ENCODE peak calls at places on chromosomes 16 and 17, in nine cellular contexts. S is A549; Q is SK-N-SH; J is T1000; C is mammary epithelial cell; U is ACHN; V is stimulated activated CD4-positive, alpha-beta T cell treated with anti-CD3 and anti-CD28 coated beads, Interleukin-1b, Interleukin-23, amount 100 ng/mL, for 1 hour; A is GM13977; P is posterior cingulate gyrus. X is an unnamed sample.

GRCh38 chr16:16127469-16128116 is 95.7 kb downstream of the ABCC6 start:
- DNase-seq in P (peak), Q (peak), A (peak), S (peak), J (peak), U (peak), V (peak), C (peak), X (peak)

GRCh38 chr17:63973930-63974593 is 1.3 kb upstream of the SCN4A start:
- DNase-seq in C (peak), Q (no peak), U (peak), J (no peak), P (no peak), V (no peak), A (no peak), S (peak), X (no peak)

GRCh38 chr16:58768145-58768544 is 34.0 kb upstream of the GOT2 start:
- DNase-seq in P (no peak), J (no peak), U (no peak), C (no peak), A (no peak), V (no peak), Q (no peak), S (no peak), X (no peak)

GRCh38 chr17:39194089-39194984 is 3.1 kb downstream of the CACNB1 start:
- DNase-seq in V (no peak), U (no peak), J (no peak), A (no peak), P (peak), C (no peak), S (peak), Q (peak), X (no peak)

GRCh38 chr17:2368383-2368782 is 31.1 kb downstream of the SGSM2 start:
- DNase-seq in V (no peak), Q (peak), C (no peak), P (no peak), A (no peak), J (no peak), U (no peak), S (no peak), X (no peak)

GRCh38 chr17:58398574-58399266 is 18.6 kb downstream of the RNF43 start:
- DNase-seq in V (no peak), P (no peak), Q (no peak), A (no peak), C (no peak), U (no peak), S (no peak), J (no peak), X (no peak)

GRCh38 chr16:80594756-80595155 is 54.0 kb downstream of the DYNLRB2 start:
- DNase-seq in P (no peak), S (no peak), J (no peak), C (no peak), Q (no peak), A (no peak), U (no peak), V (no peak), X (no peak)

GRCh38 chr17:39191750-39192510 is 5.5 kb downstream of the CACNB1 start:
- DNase-seq in V (no peak), Q (no peak), S (no peak), A (no peak), C (no peak), J (no peak), P (no peak), U (no peak), X (no peak)

GRCh38 chr17:28575126-28575795 is 1.4 kb downstream of the ALDOC start:
- DNase-seq in V (no peak), C (no peak), S (no peak), A (no peak), Q (peak), P (peak), J (no peak), U (no peak), X (no peak)

GRCh38 chr16:8519179-8519578 is 71.1 kb downstream of the TMEM114 start:
- DNase-seq in A (no peak), C (no peak), U (no peak), P (no peak), V (no peak), S (no peak), J (no peak), Q (no peak), X (no peak)

GRCh38 chr17:48553190-48553547 is 8.3 kb upstream of the HOXB2 start:
- DNase-seq in C (no peak), J (no peak), A (no peak), Q (no peak), V (no peak), P (no peak), S (no peak), U (no peak), X (no peak)

GRCh38 chr16:49455991-49456745 is 82.6 kb downstream of the C16orf78 start:
- DNase-seq in A (no peak), C (no peak), U (no peak), S (no peak), P (no peak), Q (no peak), V (no peak), J (no peak), X (no peak)

GRCh38 chr16:55552621-55553020 is 13.9 kb upstream of the CAPNS2 start:
- DNase-seq in P (no peak), V (no peak), C (peak), J (peak), U (no peak), S (no peak), Q (no peak), A (no peak), X (no peak)

GRCh38 chr16:66616592-66616991 is 12.1 kb downstream of the CMTM3 start:
- DNase-seq in U (peak), C (no peak), J (no peak), A (no peak), Q (no peak), S (no peak), V (no peak), P (no peak), X (no peak)

GRCh38 chr17:73985466-73986015 is 217.9 kb upstream of the RPL38 start:
- DNase-seq in J (no peak), C (no peak), Q (no peak), U (no peak), S (no peak), V (no peak), A (no peak), P (no peak), X (no peak)

GRCh38 chr16:24689128-24689527 is 40.3 kb upstream of the TNRC6A start:
- DNase-seq in C (no peak), U (peak), Q (peak), J (no peak), S (peak), V (no peak), P (peak), A (no peak), X (no peak)

GRCh38 chr16:49639739-49640388 is 216.0 kb downstream of the ZNF423 start:
- DNase-seq in Q (peak), C (no peak), S (no peak), V (no peak), A (no peak), P (no peak), J (no peak), U (no peak), X (no peak)

GRCh38 chr16:70402916-70403659 is 35.8 kb downstream of the ST3GAL2 start:
- DNase-seq in U (no peak), P (no peak), A (no peak), Q (no peak), J (no peak), S (no peak), C (peak), V (no peak), X (no peak)

GRCh38 chr16:55370762-55371482 is 46.9 kb downstream of the IRX6 start:
- DNase-seq in U (peak), C (peak), J (no peak), P (peak), V (no peak), Q (peak), S (peak), A (peak), X (no peak)

GRCh38 chr17:57370051-57370581 is 113.8 kb downstream of the MSI2 start:
- DNase-seq in V (no peak), C (peak), P (no peak), U (peak), A (no peak), Q (peak), J (no peak), S (peak), X (no peak)

GRCh38 chr16:81910366-81910885 is 100.8 kb downstream of the SDR42E1 start:
- DNase-seq in P (no peak), U (no peak), Q (no peak), C (no peak), S (no peak), V (no peak), J (no peak), A (no peak), X (no peak)

GRCh38 chr16:57536306-57537193 is at the start of gene CCDC102A:
- DNase-seq in A (peak), C (no peak), J (no peak), U (no peak), S (no peak), P (no peak), Q (peak), V (no peak), X (no peak)

GRCh38 chr16:2585651-2586081 is 47.8 kb downstream of the PDPK1 start:
- DNase-seq in J (no peak), U (no peak), V (no peak), A (no peak), Q (no peak), C (no peak), S (no peak), P (no peak), X (no peak)

GRCh38 chr17:61279476-61280145 is 120.0 kb upstream of the TBX2 start:
- DNase-seq in S (no peak), A (no peak), J (no peak), Q (no peak), V (no peak), U (no peak), C (no peak), P (no peak), X (no peak)

GRCh38 chr17:28684963-28685362 is 23.0 kb downstream of the SUPT6H start:
- DNase-seq in U (peak), A (no peak), S (peak), J (no peak), V (no peak), Q (peak), C (no peak), P (peak), X (no peak)

X was measured in T-cell.